ENCODE peak calls at places on chromosomes 3 and 15, in ten cellular contexts. E, V, L, M, G, J, H, B, A and I are unnamed samples.

GRCh38 chr3:152185941-152186630 is 82.6 kb upstream of the MBNL1 start:
- DNase-seq in E (no peak), V (no peak), L (no peak), M (no peak), G (no peak), J (no peak), H (no peak), B (no peak), A (no peak), I (no peak)

GRCh38 chr15:82699726-82700125 is 9.9 kb downstream of the AP3B2 start:
- DNase-seq in E (no peak), V (no peak), L (no peak), M (no peak), G (no peak), J (no peak), H (no peak), B (no peak), A (no peak), I (no peak)

GRCh38 chr15:57640935-57641682 is 49.4 kb downstream of the MYZAP start:
- DNase-seq in E (peak; percentile 19), V (no peak), L (no peak), M (peak; percentile 19), G (no peak), J (no peak), H (no peak), B (no peak), A (peak; percentile 51), I (no peak)

GRCh38 chr3:31941230-31941632 is 39.8 kb downstream of the OSBPL10 start:
- DNase-seq in E (no peak), V (no peak), L (no peak), M (no peak), G (no peak), J (no peak), H (no peak), B (no peak), A (peak; percentile 49), I (no peak)

GRCh38 chr15:74788716-74789151 is 6.9 kb downstream of the CSK start:
- DNase-seq in E (no peak), V (peak; percentile 56), L (no peak), M (no peak), G (no peak), J (no peak), H (no peak), B (no peak), A (no peak), I (peak; percentile 41)

GRCh38 chr3:112638327-112639020 is 2.5 kb downstream of the CCDC80 start:
- DNase-seq in E (no peak), V (no peak), L (no peak), M (no peak), G (no peak), J (no peak), H (no peak), B (no peak), A (no peak), I (no peak)

GRCh38 chr15:55250392-55250791 is 39.2 kb downstream of the RAB27A start:
- DNase-seq in E (peak; percentile 55), V (no peak), L (no peak), M (peak; percentile 69), G (no peak), J (no peak), H (no peak), B (no peak), A (peak; percentile 89), I (no peak)

GRCh38 chr3:126081618-126082333 is 2.1 kb downstream of the SLC41A3 start:
- DNase-seq in E (no peak), V (no peak), L (no peak), M (no peak), G (peak; percentile 58), J (no peak), H (peak; percentile 70), B (peak; percentile 68), A (peak; percentile 82), I (no peak)

GRCh38 chr3:56962922-56963321 is 97.5 kb upstream of the SPATA12 start:
- DNase-seq in E (no peak), V (no peak), L (no peak), M (no peak), G (no peak), J (no peak), H (no peak), B (no peak), A (no peak), I (no peak)

GRCh38 chr3:127792664-127793292 is 29.5 kb downstream of the MGLL start:
- DNase-seq in E (peak; percentile 66), V (no peak), L (peak; percentile 62), M (no peak), G (peak; percentile 49), J (no peak), H (peak; percentile 67), B (no peak), A (peak; percentile 90), I (no peak)

GRCh38 chr3:172848910-172849309 is 98.4 kb downstream of the ECT2 start:
- DNase-seq in E (peak; percentile 1), V (no peak), L (no peak), M (no peak), G (no peak), J (no peak), H (no peak), B (no peak), A (peak; percentile 48), I (no peak)

GRCh38 chr3:49110780-49111179 is 6.2 kb upstream of the QARS1 start:
- DNase-seq in E (no peak), V (no peak), L (no peak), M (no peak), G (no peak), J (no peak), H (no peak), B (no peak), A (no peak), I (no peak)